ENCODE peak calls at places on chromosome 5, in nine cellular contexts. E, L, O, I, H, Y, P, B and D are unnamed samples.

GRCh38 chr5:135364416-135365262 is 34.4 kb downstream of the MACROH2A1 start:
- DNase-seq in E (no peak), L (no peak), O (no peak), I (no peak), H (no peak), Y (no peak), P (no peak), B (no peak), D (no peak)

GRCh38 chr5:130198927-130199326 is 294.7 kb downstream of the CHSY3 start:
- DNase-seq in E (peak; percentile 28), L (peak; percentile 3), O (no peak), I (no peak), H (no peak), Y (no peak), P (no peak), B (no peak), D (no peak)

GRCh38 chr5:157269165-157269671 is 3.3 kb downstream of the CYFIP2 start:
- DNase-seq in E (no peak), L (no peak), O (no peak), I (no peak), H (no peak), Y (no peak), P (no peak), B (no peak), D (no peak)

GRCh38 chr5:130155395-130155794 is 251.1 kb downstream of the CHSY3 start:
- DNase-seq in E (no peak), L (no peak), O (no peak), I (no peak), H (no peak), Y (no peak), P (no peak), B (no peak), D (no peak)

GRCh38 chr5:172602712-172603289 is 38.3 kb upstream of the NEURL1B start:
- DNase-seq in E (no peak), L (no peak), O (no peak), I (no peak), H (no peak), Y (no peak), P (no peak), B (no peak), D (no peak)

GRCh38 chr5:178305801-178306200 is 73.2 kb upstream of the PHYKPL start:
- DNase-seq in E (no peak), L (no peak), O (no peak), I (no peak), H (no peak), Y (no peak), P (no peak), B (no peak), D (no peak)

GRCh38 chr5:142059304-142059940 is 46.6 kb upstream of the GNPDA1 start:
- DNase-seq in E (no peak), L (no peak), O (no peak), I (no peak), H (no peak), Y (no peak), P (no peak), B (no peak), D (no peak)

GRCh38 chr5:170625221-170626165 is 121.7 kb downstream of the KCNIP1 start:
- DNase-seq in E (no peak), L (no peak), O (no peak), I (no peak), H (no peak), Y (no peak), P (no peak), B (no peak), D (no peak)

GRCh38 chr5:9655641-9656040 is 25.5 kb upstream of the TAS2R1 start:
- DNase-seq in E (no peak), L (no peak), O (no peak), I (no peak), H (no peak), Y (no peak), P (no peak), B (no peak), D (no peak)

GRCh38 chr5:110092955-110093785 is 403.4 kb downstream of the MAN2A1 start:
- DNase-seq in E (no peak), L (no peak), O (no peak), I (peak; percentile 57), H (no peak), Y (no peak), P (no peak), B (no peak), D (no peak)

GRCh38 chr5:142455856-142456255 is 131.0 kb upstream of the SPRY4 start:
- DNase-seq in E (no peak), L (no peak), O (no peak), I (no peak), H (no peak), Y (no peak), P (no peak), B (no peak), D (no peak)

GRCh38 chr5:55363861-55364260 is 56.1 kb downstream of the MTREX start:
- DNase-seq in E (no peak), L (no peak), O (no peak), I (no peak), H (no peak), Y (no peak), P (no peak), B (no peak), D (no peak)

GRCh38 chr5:123670981-123671557 is 159.1 kb downstream of the CSNK1G3 start:
- DNase-seq in E (peak; percentile 8), L (peak; percentile 27), O (peak; percentile 70), I (peak; percentile 63), H (peak; percentile 33), Y (no peak), P (peak; percentile 62), B (peak; percentile 48), D (no peak)

GRCh38 chr5:126888180-126888579 is 111.2 kb downstream of the LMNB1 start:
- DNase-seq in E (no peak), L (peak; percentile 15), O (no peak), I (no peak), H (no peak), Y (no peak), P (no peak), B (no peak), D (no peak)

GRCh38 chr5:22855824-22856223 is 2.7 kb upstream of the CDH12 start:
- DNase-seq in E (no peak), L (no peak), O (no peak), I (no peak), H (no peak), Y (no peak), P (no peak), B (no peak), D (no peak)

GRCh38 chr5:22850981-22851380 is 2.2 kb downstream of the CDH12 start:
- DNase-seq in E (no peak), L (no peak), O (no peak), I (no peak), H (no peak), Y (no peak), P (no peak), B (no peak), D (no peak)

GRCh38 chr5:22852807-22853670 is at the start of gene CDH12:
- DNase-seq in E (no peak), L (no peak), O (peak; percentile 71), I (no peak), H (no peak), Y (peak; percentile 65), P (no peak), B (no peak), D (no peak)
- H3K4me3 ChIP-seq in E (peak within 1 kb of the TSS; percentile 26), L (no peak within 1 kb of the TSS), O (peak within 1 kb of the TSS; percentile 62), I (peak within 1 kb of the TSS; percentile 37), H (no peak within 1 kb of the TSS), Y (peak within 1 kb of the TSS; percentile 25), P (no peak within 1 kb of the TSS), B (peak within 1 kb of the TSS; percentile 41), D (peak within 1 kb of the TSS; percentile 34)

GRCh38 chr5:168865973-168866372 is 286.8 kb upstream of the PANK3 start:
- DNase-seq in E (no peak), L (no peak), O (peak; percentile 60), I (no peak), H (no peak), Y (no peak), P (no peak), B (no peak), D (no peak)

GRCh38 chr5:168870914-168871313 is 291.7 kb upstream of the PANK3 start:
- DNase-seq in E (no peak), L (no peak), O (no peak), I (no peak), H (no peak), Y (no peak), P (no peak), B (no peak), D (no peak)

GRCh38 chr5:168869615-168870227 is 290.6 kb upstream of the PANK3 start:
- DNase-seq in E (no peak), L (no peak), O (no peak), I (no peak), H (no peak), Y (no peak), P (no peak), B (no peak), D (no peak)

GRCh38 chr5:168872246-168872645 is 293.1 kb upstream of the PANK3 start:
- DNase-seq in E (no peak), L (no peak), O (no peak), I (no peak), H (no peak), Y (no peak), P (no peak), B (no peak), D (no peak)

GRCh38 chr5:168867271-168867670 is 288.1 kb upstream of the PANK3 start:
- DNase-seq in E (no peak), L (no peak), O (no peak), I (no peak), H (no peak), Y (no peak), P (no peak), B (no peak), D (no peak)
- TF ChIP-seq CTCF in E (no peak), L (no peak), O (no peak), I (no peak), H (no peak), Y (no peak), P (no peak), B (no peak), D (no peak)

GRCh38 chr5:33761139-33761538 is 130.7 kb downstream of the ADAMTS12 start:
- DNase-seq in E (no peak), L (no peak), O (no peak), I (no peak), H (no peak), Y (no peak), P (no peak), B (no peak), D (no peak)
- TF ChIP-seq EP300 in E (no peak), L (no peak), O (no peak), I (no peak), H (no peak), Y (no peak), P (no peak), B (no peak), D (no peak)

GRCh38 chr5:120396186-120396585 is 67.9 kb upstream of the PRR16 start:
- DNase-seq in E (no peak), L (no peak), O (no peak), I (no peak), H (no peak), Y (no peak), P (no peak), B (no peak), D (no peak)

GRCh38 chr5:120394259-120394658 is 69.8 kb upstream of the PRR16 start:
- DNase-seq in E (no peak), L (no peak), O (no peak), I (no peak), H (no peak), Y (no peak), P (no peak), B (no peak), D (no peak)
- H3K4me3 ChIP-seq in E (no peak overlapping the region), L (no peak overlapping the region), O (no peak overlapping the region), I (no peak overlapping the region), H (no peak overlapping the region), Y (no peak overlapping the region), P (no peak overlapping the region), B (no peak overlapping the region), D (no peak overlapping the region)